ENCODE peak calls at places on chromosome 12, in seven cellular contexts. Z is sigmoid colon, A is choroid plexus epithelial cell, P is suprapubic skin, B is GM12865, Q is astrocyte of the cerebellum, S is tibial artery. K is an unnamed sample.

GRCh38 chr12:108856170-108856427 is 1.3 kb downstream of the SSH1 start:
- DNase-seq in Z (no peak), A (no peak), P (no peak), B (no peak), Q (no peak), S (no peak), K (no peak)

GRCh38 chr12:117120787-117121186 is 21.6 kb upstream of the TESC start:
- DNase-seq in Z (no peak), A (no peak), P (no peak), B (no peak), Q (no peak), S (no peak), K (no peak)

GRCh38 chr12:116037941-116038837 is 239.3 kb downstream of the MED13L start:
- DNase-seq in Z (no peak), A (peak), P (no peak), B (no peak), Q (no peak), S (no peak), K (no peak)

GRCh38 chr12:130775953-130776856 is 60.1 kb upstream of the RIMBP2 start:
- DNase-seq in Z (no peak), A (peak), P (no peak), B (no peak), Q (peak), S (no peak), K (peak)

GRCh38 chr12:84727964-84728363 is 184.6 kb downstream of the SLC6A15 start:
- DNase-seq in Z (no peak), A (peak), P (no peak), B (no peak), Q (peak), S (no peak), K (peak)

GRCh38 chr12:93419388-93420034 is 22.2 kb downstream of the UBE2N start:
- DNase-seq in Z (no peak), A (peak), P (no peak), B (peak), Q (peak), S (no peak), K (peak)

GRCh38 chr12:22733756-22734155 is 108.8 kb downstream of the ETNK1 start:
- DNase-seq in Z (no peak), A (no peak), P (no peak), B (no peak), Q (no peak), S (no peak), K (no peak)

GRCh38 chr12:2893007-2893406 is 2.3 kb downstream of the TULP3 start:
- DNase-seq in Z (peak), A (peak), P (no peak), B (no peak), Q (no peak), S (peak), K (peak)

GRCh38 chr12:130195369-130195768 is 33.1 kb downstream of the FZD10 start:
- DNase-seq in Z (no peak), A (no peak), P (no peak), B (no peak), Q (no peak), S (peak), K (no peak)

GRCh38 chr12:15880721-15881120 is 1.5 kb upstream of the STRAP start:
- DNase-seq in Z (no peak), A (no peak), P (no peak), B (no peak), Q (no peak), S (no peak), K (no peak)

GRCh38 chr12:13103391-13104033 is at the start of gene GSG1:
- DNase-seq in Z (no peak), A (no peak), P (no peak), B (peak), Q (no peak), S (no peak), K (no peak)

GRCh38 chr12:40622246-40622838 is 69.9 kb upstream of the CNTN1 start:
- DNase-seq in Z (no peak), A (peak), P (peak), B (peak), Q (peak), S (no peak), K (peak)

GRCh38 chr12:29425722-29426121 is 44.8 kb upstream of the ERGIC2 start:
- DNase-seq in Z (no peak), A (no peak), P (no peak), B (no peak), Q (no peak), S (no peak), K (no peak)

GRCh38 chr12:103645202-103645601 is 58.1 kb downstream of the STAB2 start:
- DNase-seq in Z (no peak), A (peak), P (no peak), B (no peak), Q (no peak), S (no peak), K (no peak)

GRCh38 chr12:93569301-93569655 is 3.2 kb upstream of the SOCS2 start:
- DNase-seq in Z (no peak), A (no peak), P (no peak), B (no peak), Q (no peak), S (no peak), K (no peak)

GRCh38 chr12:116171549-116171948 is 105.9 kb downstream of the MED13L start:
- DNase-seq in Z (no peak), A (peak), P (no peak), B (no peak), Q (no peak), S (no peak), K (no peak)

GRCh38 chr12:93434305-93434704 is 7.4 kb downstream of the UBE2N start:
- DNase-seq in Z (no peak), A (no peak), P (no peak), B (no peak), Q (no peak), S (no peak), K (no peak)

GRCh38 chr12:89216141-89216952 is 136.0 kb downstream of the DUSP6 start:
- DNase-seq in Z (no peak), A (no peak), P (no peak), B (no peak), Q (no peak), S (no peak), K (no peak)

GRCh38 chr12:96156211-96156610 is 38.0 kb upstream of the ELK3 start:
- DNase-seq in Z (no peak), A (no peak), P (no peak), B (no peak), Q (no peak), S (no peak), K (no peak)

GRCh38 chr12:29157486-29157946 is 8.4 kb downstream of the FAR2 start:
- DNase-seq in Z (no peak), A (peak), P (no peak), B (no peak), Q (peak), S (no peak), K (no peak)

GRCh38 chr12:1217191-1217949 is 226.3 kb downstream of the ERC1 start:
- DNase-seq in Z (no peak), A (peak), P (no peak), B (no peak), Q (peak), S (no peak), K (peak)

GRCh38 chr12:115980339-115980738 is 297.2 kb downstream of the MED13L start:
- DNase-seq in Z (no peak), A (no peak), P (no peak), B (no peak), Q (no peak), S (no peak), K (no peak)

GRCh38 chr12:6030081-6030480 is 85.0 kb upstream of the ANO2 start:
- DNase-seq in Z (no peak), A (no peak), P (no peak), B (no peak), Q (no peak), S (no peak), K (no peak)

GRCh38 chr12:52266514-52266913 is 7.9 kb upstream of the KRT86 start:
- DNase-seq in Z (peak), A (no peak), P (peak), B (no peak), Q (no peak), S (peak), K (no peak)

GRCh38 chr12:27592548-27592947 is 68.5 kb downstream of the PPFIBP1 start:
- DNase-seq in Z (peak), A (peak), P (peak), B (peak), Q (peak), S (no peak), K (no peak)

GRCh38 chr12:82474798-82475184 is 116.5 kb downstream of the METTL25 start:
- DNase-seq in Z (no peak), A (peak), P (no peak), B (no peak), Q (no peak), S (no peak), K (no peak)

GRCh38 chr12:98998697-98999299 is 353.7 kb downstream of the APAF1 start:
- DNase-seq in Z (no peak), A (peak), P (no peak), B (peak), Q (peak), S (no peak), K (no peak)

GRCh38 chr12:74408601-74409166 is 129.0 kb upstream of the ATXN7L3B start:
- DNase-seq in Z (no peak), A (no peak), P (no peak), B (no peak), Q (no peak), S (no peak), K (no peak)

GRCh38 chr12:16531623-16532022 is 74.3 kb downstream of the LMO3 start:
- DNase-seq in Z (no peak), A (no peak), P (no peak), B (peak), Q (peak), S (no peak), K (no peak)

GRCh38 chr12:60290532-60290931 is 694.7 kb downstream of the SLC16A7 start:
- DNase-seq in Z (no peak), A (no peak), P (no peak), B (no peak), Q (no peak), S (no peak), K (no peak)

GRCh38 chr12:107329569-107330324 is 236.4 kb upstream of the CRY1 start:
- DNase-seq in Z (no peak), A (peak), P (no peak), B (no peak), Q (no peak), S (no peak), K (no peak)

GRCh38 chr12:54593716-54594115 is 5.3 kb upstream of the PPP1R1A start:
- DNase-seq in Z (no peak), A (no peak), P (no peak), B (no peak), Q (no peak), S (no peak), K (peak)

GRCh38 chr12:84889818-84890217 is 22.8 kb downstream of the SLC6A15 start:
- DNase-seq in Z (no peak), A (no peak), P (no peak), B (no peak), Q (no peak), S (no peak), K (no peak)

GRCh38 chr12:59173696-59174095 is 253.4 kb upstream of the LRIG3 start:
- DNase-seq in Z (no peak), A (peak), P (no peak), B (no peak), Q (no peak), S (no peak), K (no peak)

GRCh38 chr12:96861656-96862055 is 45.4 kb upstream of the NEDD1 start:
- DNase-seq in Z (no peak), A (no peak), P (no peak), B (no peak), Q (peak), S (no peak), K (no peak)

DNA sequence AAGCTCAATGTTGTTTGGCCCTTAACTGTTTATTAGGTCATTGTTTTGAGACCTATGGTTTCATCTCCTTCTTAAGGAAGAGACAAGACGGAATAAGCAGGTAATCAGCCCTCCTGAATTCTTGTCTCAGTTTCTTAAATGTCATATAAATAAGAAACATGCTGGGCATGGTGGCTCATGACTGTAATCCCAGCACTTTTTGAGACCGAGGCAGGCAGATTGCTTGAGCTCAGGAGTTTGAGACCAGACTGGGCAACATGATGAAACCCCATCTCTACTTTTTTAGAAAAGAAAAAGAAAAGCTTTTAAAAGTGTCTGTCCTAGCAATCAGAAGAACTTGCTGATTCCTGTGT is 5.1 kb downstream of the MTRFR start:
- DNase-seq in Z (no peak), A (no peak), P (no peak), B (no peak), Q (no peak), S (no peak), K (no peak)
- TF ChIP-seq CTCF in Z (no peak), A (no peak), P (no peak), B (no peak), Q (no peak), S (no peak), K (no peak)

GRCh38 chr12:91178801-91179200 is 3.8 kb downstream of the DCN start:
- DNase-seq in Z (no peak), A (no peak), P (no peak), B (no peak), Q (no peak), S (no peak), K (no peak)
- H3K4me3 ChIP-seq in Z (peak), A (peak), P (peak), B (no peak), Q (no peak), S (peak), K (no peak)

GRCh38 chr12:53481957-53482586 is 17.2 kb downstream of the MAP3K12 start:
- DNase-seq in Z (peak), A (peak), P (no peak), B (peak), Q (no peak), S (no peak), K (no peak)
- TF ChIP-seq CTCF in Z (peak), A (peak), P (no peak), B (peak), Q (peak), S (no peak), K (peak)

DNA sequence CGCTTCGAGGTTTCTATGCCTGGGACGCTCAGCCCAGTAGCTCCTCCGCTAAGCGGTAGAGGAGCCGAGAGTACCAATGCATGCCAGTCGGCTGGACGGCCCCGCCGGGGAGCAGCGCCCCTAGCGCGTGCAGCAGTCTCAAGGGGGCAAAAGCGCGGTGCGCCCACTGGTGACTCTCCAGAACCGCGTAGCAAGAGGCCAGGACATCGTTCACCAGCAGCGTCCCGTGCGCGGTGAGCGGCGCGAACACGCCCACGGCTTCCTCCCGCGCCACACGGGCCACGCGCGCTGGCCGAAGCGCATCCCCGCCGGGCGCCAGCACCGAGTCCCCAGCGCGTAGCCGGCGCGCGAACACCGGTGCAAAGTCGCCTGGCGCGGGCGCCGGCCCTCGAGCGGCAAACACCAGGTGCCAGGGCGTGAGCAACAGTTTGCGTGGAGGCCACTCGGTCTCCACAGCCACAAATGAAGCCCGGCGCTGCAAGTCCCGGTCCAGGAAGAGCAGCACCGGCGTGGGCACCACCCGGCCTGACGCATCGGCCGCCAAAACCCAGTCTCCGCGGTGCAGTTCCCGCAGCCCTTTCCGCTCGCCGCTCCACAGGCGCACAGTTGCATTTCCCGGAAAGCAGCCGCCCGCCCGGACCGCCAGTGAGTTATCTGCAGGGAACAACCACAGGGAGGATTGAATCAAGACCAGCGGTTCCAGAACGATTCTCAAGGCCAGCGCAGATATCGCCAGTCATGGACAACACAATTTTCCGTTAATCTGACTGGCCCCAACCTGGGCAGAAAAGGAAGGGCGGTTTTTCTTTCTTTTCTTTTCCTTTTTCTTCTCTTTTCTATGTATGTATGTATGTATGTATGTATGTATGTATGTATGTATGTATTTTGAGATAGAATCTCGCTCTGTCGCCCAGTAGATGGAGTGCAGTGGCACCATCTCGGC is 4.5 kb downstream of the DHH start:
- DNase-seq in Z (no peak), A (peak), P (no peak), B (peak), Q (no peak), S (peak), K (no peak)
- H3K4me3 ChIP-seq in Z (no peak), A (peak), P (peak), B (no peak), Q (peak), S (peak), K (peak)

GRCh38 chr12:131914179-131914702 is 14.8 kb upstream of the PUS1 start:
- DNase-seq in Z (peak), A (no peak), P (no peak), B (no peak), Q (no peak), S (peak), K (no peak)
- TF ChIP-seq CTCF in Z (no peak), A (no peak), P (no peak), B (no peak), Q (no peak), S (no peak), K (no peak)

DNA sequence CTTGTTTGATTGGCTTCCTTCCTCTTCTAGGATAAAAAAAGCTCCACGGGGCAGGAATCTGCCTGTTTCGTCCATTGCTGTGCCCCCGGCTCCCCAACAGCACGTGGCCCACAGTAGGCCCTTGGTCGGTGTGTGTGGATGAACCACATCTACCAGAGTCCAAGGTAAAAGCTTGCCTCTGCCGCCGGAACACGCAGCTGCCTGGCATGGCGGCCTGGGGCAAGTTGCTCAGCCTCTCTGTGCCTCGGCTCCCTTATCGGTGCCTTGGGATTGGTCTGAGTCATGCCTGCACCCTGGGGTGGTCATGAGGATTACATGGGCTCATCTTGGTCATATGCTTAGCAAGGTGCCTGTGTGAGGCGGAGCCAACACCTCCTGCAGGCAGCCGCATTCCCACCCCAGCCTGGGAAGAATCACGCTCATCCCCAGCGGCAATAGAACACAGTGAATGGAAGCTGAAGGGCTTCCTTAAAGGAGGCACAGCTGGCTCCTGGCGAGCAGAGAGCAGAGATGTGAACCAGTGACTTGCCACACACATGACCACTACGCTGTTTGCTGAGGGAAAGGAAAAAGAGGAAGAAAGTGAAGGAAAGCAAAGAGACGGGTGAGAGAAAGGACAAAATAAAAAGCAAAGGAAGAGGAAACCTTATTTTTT is 5.5 kb upstream of the SCARB1 start:
- DNase-seq in Z (no peak), A (peak), P (no peak), B (no peak), Q (no peak), S (no peak), K (no peak)
- H3K4me3 ChIP-seq in Z (no peak), A (no peak), P (peak), B (no peak), Q (no peak), S (no peak), K (no peak)

DNA sequence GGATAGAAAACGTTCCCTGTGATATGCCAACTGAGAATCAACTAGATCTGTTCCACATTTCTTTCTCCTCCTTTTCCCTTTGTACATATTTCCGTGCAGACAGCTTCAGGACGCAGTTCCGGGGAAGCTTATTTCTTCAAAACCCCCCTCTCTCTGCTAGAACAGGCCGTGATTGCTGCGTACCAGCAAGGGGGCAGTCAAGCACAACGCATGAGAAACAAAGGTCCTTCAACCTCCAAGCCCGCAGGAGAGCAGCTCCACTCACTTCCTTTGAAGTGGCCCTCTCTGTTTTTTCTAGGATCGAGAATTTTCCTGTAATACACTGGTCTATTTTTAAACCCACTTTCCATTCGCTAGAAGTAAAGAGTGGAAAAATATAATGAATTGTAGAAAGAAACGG is 80.8 kb downstream of the ZNF664 start:
- DNase-seq in Z (peak), A (peak), P (no peak), B (peak), Q (peak), S (no peak), K (no peak)
- TF ChIP-seq CTCF in Z (peak), A (peak), P (peak), B (peak), Q (peak), S (peak), K (peak)

K was measured in kidney epithelial cell.